ENCODE peak calls at places on chromosomes 5 and 9, in four cellular contexts. X is non-pigmented ciliary epithelial cell, Q is astrocyte of the hippocampus, S is neural crest cell. A is an unnamed sample.
A peak's percentile ranks its signal among the peaks of the same experiment; 100 is the strongest.

GRCh38 chr9:87008667-87009066 is 61.4 kb upstream of the GAS1 start:
- DNase-seq in X (no peak), S (no peak), Q (no peak), A (no peak)

GRCh38 chr5:137611926-137612435 is 112.9 kb upstream of the SPOCK1 start:
- DNase-seq in S (no peak), X (no peak), Q (no peak), A (no peak)

GRCh38 chr9:120854596-120855327 is 12.0 kb upstream of the PSMD5 start:
- DNase-seq in S (no peak), Q (no peak), X (no peak), A (no peak)

GRCh38 chr9:137150485-137151060 is 11.6 kb downstream of the GRIN1 start:
- DNase-seq in X (no peak), S (no peak), Q (no peak), A (no peak)

GRCh38 chr9:136399176-136400037 is 563 bp downstream of the SNAPC4 start:
- DNase-seq in S (peak; percentile 6), Q (peak; percentile 52), X (no peak), A (no peak)

GRCh38 chr5:55864606-55865541 is 13.7 kb downstream of the IL31RA start:
- DNase-seq in Q (no peak), S (no peak), X (no peak), A (no peak)

GRCh38 chr5:177494356-177495195 is 2.8 kb downstream of the PDLIM7 start:
- DNase-seq in X (peak; percentile 82), S (no peak), Q (peak; percentile 99), A (peak; percentile 88)

GRCh38 chr9:123555612-123556011 is 199.6 kb downstream of the CRB2 start:
- DNase-seq in Q (no peak), X (no peak), S (no peak), A (no peak)

GRCh38 chr5:10653033-10653432 is 89.2 kb downstream of the ANKRD33B start:
- DNase-seq in S (no peak), X (no peak), Q (no peak), A (no peak)

GRCh38 chr5:59301727-59302126 is 591.8 kb downstream of the PDE4D start:
- DNase-seq in X (no peak), Q (no peak), S (no peak), A (no peak)

A was measured in uterus.